ENCODE peak calls at places on chromosomes 1 and 21, in four cellular contexts. I is retina; W is progenitor cell of endocrine pancreas; O is activated CD8-positive, alpha-beta memory T cell treated with anti-CD3 and anti-CD28 coated beads for 48 hours. D is an unnamed sample.

GRCh38 chr21:31713973-31714740 is 17.8 kb downstream of the SCAF4 start:
- DNase-seq in O (no peak), W (no peak), I (no peak), D (no peak)

GRCh38 chr1:8495928-8496401 is 178.1 kb downstream of the SLC45A1 start:
- DNase-seq in W (no peak), I (no peak), O (no peak), D (no peak)

GRCh38 chr1:26092422-26092821 is 19.2 kb upstream of the PDIK1L start:
- DNase-seq in W (no peak), O (no peak), I (no peak), D (no peak)

GRCh38 chr1:51679435-51679834 is 62.5 kb downstream of the OSBPL9 start:
- DNase-seq in O (no peak), W (no peak), I (no peak), D (no peak)

GRCh38 chr1:157312270-157312812 is 174.1 kb upstream of the ETV3 start:
- DNase-seq in I (no peak), W (no peak), O (no peak), D (no peak)

GRCh38 chr1:168613038-168613451 is 36.6 kb downstream of the XCL1 start:
- DNase-seq in O (no peak), W (no peak), I (no peak), D (no peak)

GRCh38 chr1:3922201-3922725 is 22.2 kb upstream of the C1orf174 start:
- DNase-seq in I (no peak), W (no peak), O (no peak), D (no peak)

GRCh38 chr1:195019385-195019784 is 1588.9 kb downstream of the KCNT2 start:
- DNase-seq in W (no peak), O (no peak), I (no peak), D (no peak)

GRCh38 chr1:198123146-198123545 is 33.7 kb upstream of the NEK7 start:
- DNase-seq in W (no peak), I (no peak), O (no peak), D (no peak)

GRCh38 chr1:234936631-234937389 is 191.8 kb downstream of the TOMM20 start:
- DNase-seq in I (no peak), O (no peak), W (no peak), D (no peak)

GRCh38 chr1:243489681-243490080 is 233.8 kb downstream of the SDCCAG8 start:
- DNase-seq in W (no peak), O (no peak), I (no peak), D (peak)

GRCh38 chr1:25568834-25569598 is 25.6 kb downstream of the LDLRAP1 start:
- DNase-seq in I (no peak), O (no peak), W (no peak), D (no peak)

GRCh38 chr21:33025106-33025470 is 647 bp upstream of the OLIG2 start:
- DNase-seq in W (no peak), O (no peak), I (peak), D (no peak)